ENCODE peak calls at places on chromosomes 16 and 17, in ten cellular contexts. V is activated CD8-positive, alpha-beta T cell treated with anti-CD3 and anti-CD28 coated beads, Interleukin-2, amount 10 ng/mL, durations not matched to agents 7 days and 5 days; W is A549; T is AG04449; G is glutamatergic neuron; Y is fibroblast of the aortic adventitia; C is natural killer cell; R is Right ventricle myocardium superior; O is astrocyte of the cerebellum; K is activated naive CD4-positive, alpha-beta T cell treated with anti-CD3 and anti-CD28 coated beads for 36 hours. Z is an unnamed sample.

GRCh38 chr17:73349647-73350046 is 37.8 kb upstream of the CDC42EP4 start:
- DNase-seq in O (no peak), T (no peak), V (no peak), Y (no peak), K (no peak), G (no peak), W (no peak), C (no peak), R (no peak), Z (no peak)

GRCh38 chr17:7634384-7634783 is 4.4 kb downstream of the SHBG start:
- DNase-seq in C (no peak), Y (peak; percentile 45), T (no peak), R (peak; percentile 60), W (peak; percentile 87), G (peak; percentile 90), O (no peak), K (peak; percentile 59), V (no peak), Z (no peak)

GRCh38 chr16:70430667-70431536 is 8.0 kb downstream of the ST3GAL2 start:
- DNase-seq in C (no peak), O (no peak), Y (no peak), K (peak; percentile 82), W (no peak), V (peak; percentile 64), G (no peak), T (no peak), R (no peak), Z (peak; percentile 63)

GRCh38 chr16:86619263-86619935 is 41.0 kb downstream of the FOXL1 start:
- DNase-seq in Y (no peak), C (no peak), T (no peak), O (no peak), V (no peak), K (no peak), G (no peak), R (no peak), W (peak; percentile 58), Z (no peak)

GRCh38 chr17:50453901-50454300 is 14.8 kb downstream of the CHAD start:
- DNase-seq in Y (no peak), V (no peak), O (no peak), C (no peak), T (no peak), K (no peak), G (no peak), R (no peak), W (no peak), Z (no peak)

GRCh38 chr17:330993-331701 is 21.5 kb downstream of the RPH3AL start:
- DNase-seq in G (no peak), O (no peak), K (peak; percentile 44), Y (no peak), R (peak; percentile 87), C (no peak), T (no peak), W (no peak), V (peak; percentile 49), Z (no peak)

GRCh38 chr17:18858567-18859245 is 775 bp downstream of the PRPSAP2 start:
- DNase-seq in W (no peak), C (no peak), V (no peak), O (no peak), K (no peak), Y (no peak), G (no peak), T (no peak), R (no peak), Z (no peak)

GRCh38 chr17:37740861-37741260 is 4.0 kb downstream of the HNF1B start:
- DNase-seq in K (no peak), G (no peak), T (no peak), R (no peak), V (no peak), Y (no peak), W (no peak), O (no peak), C (no peak), Z (no peak)

GRCh38 chr17:82458885-82459424 is 414 bp downstream of the NARF start:
- DNase-seq in O (no peak), C (peak; percentile 58), W (no peak), R (peak; percentile 57), T (no peak), G (peak; percentile 48), Y (no peak), K (no peak), V (peak; percentile 55), Z (no peak)

GRCh38 chr17:73268582-73269328 is 7.1 kb upstream of the CPSF4L start:
- DNase-seq in C (no peak), Y (no peak), R (no peak), G (no peak), W (no peak), O (no peak), K (peak; percentile 7), T (no peak), V (no peak), Z (no peak)